ENCODE peak calls at places on chromosomes 12 and 14, in eight cellular contexts. A, K, Y, Q, X, M, P and B are unnamed samples.
A peak's percentile ranks its signal among the peaks of the same experiment; 100 is the strongest.

GRCh38 chr14:54942913-54943312 is 40.3 kb upstream of the GCH1 start:
- DNase-seq in A (no peak), K (no peak), Y (no peak), Q (no peak), X (no peak), M (no peak), P (no peak), B (no peak)

GRCh38 chr12:58787021-58787760 is 133.1 kb downstream of the LRIG3 start:
- DNase-seq in A (peak; percentile 56), K (no peak), Y (no peak), Q (no peak), X (no peak), M (no peak), P (no peak), B (no peak)

GRCh38 chr14:87001333-87001732 is 991.6 kb downstream of the GALC start:
- DNase-seq in A (no peak), K (no peak), Y (no peak), Q (no peak), X (no peak), M (no peak), P (no peak), B (no peak)

GRCh38 chr14:69291891-69292586 is 32.1 kb downstream of the GALNT16 start:
- DNase-seq in A (no peak), K (no peak), Y (no peak), Q (no peak), X (no peak), M (no peak), P (no peak), B (no peak)

GRCh38 chr14:44372807-44373497 is 134.1 kb downstream of the FSCB start:
- DNase-seq in A (no peak), K (no peak), Y (no peak), Q (no peak), X (no peak), M (no peak), P (no peak), B (no peak)

GRCh38 chr12:54384591-54385041 is at the start of gene ZNF385A:
- DNase-seq in A (no peak), K (no peak), Y (no peak), Q (no peak), X (no peak), M (no peak), P (no peak), B (no peak)

GRCh38 chr14:24612186-24612585 is 2.7 kb upstream of the GZMH start:
- DNase-seq in A (peak; percentile 10), K (no peak), Y (no peak), Q (no peak), X (no peak), M (peak; percentile 42), P (no peak), B (no peak)

GRCh38 chr14:57816568-57817284 is 49.2 kb downstream of the SLC35F4 start:
- DNase-seq in A (no peak), K (no peak), Y (no peak), Q (no peak), X (no peak), M (no peak), P (no peak), B (no peak)

GRCh38 chr12:47155457-47156166 is 75.9 kb upstream of the AMIGO2 start:
- DNase-seq in A (no peak), K (no peak), Y (no peak), Q (no peak), X (no peak), M (no peak), P (no peak), B (no peak)

GRCh38 chr12:1690578-1691122 is at the start of gene ADIPOR2:
- DNase-seq in A (peak; percentile 99), K (peak; percentile 96), Y (peak; percentile 97), Q (peak; percentile 94), X (peak; percentile 99), M (peak; percentile 96), P (peak; percentile 96), B (peak; percentile 85)

GRCh38 chr12:14422516-14423230 is 57.2 kb downstream of the ATF7IP start:
- DNase-seq in A (no peak), K (no peak), Y (no peak), Q (no peak), X (no peak), M (no peak), P (no peak), B (no peak)

GRCh38 chr12:16670456-16671050 is 64.6 kb upstream of the LMO3 start:
- DNase-seq in A (no peak), K (no peak), Y (no peak), Q (no peak), X (no peak), M (no peak), P (no peak), B (no peak)

GRCh38 chr12:8658361-8658760 is 4.3 kb downstream of the MFAP5 start:
- DNase-seq in A (no peak), K (no peak), Y (no peak), Q (no peak), X (no peak), M (no peak), P (no peak), B (no peak)

GRCh38 chr12:1611775-1612174 is 17.3 kb upstream of the WNT5B start:
- DNase-seq in A (no peak), K (no peak), Y (no peak), Q (no peak), X (no peak), M (no peak), P (no peak), B (no peak)

DNA sequence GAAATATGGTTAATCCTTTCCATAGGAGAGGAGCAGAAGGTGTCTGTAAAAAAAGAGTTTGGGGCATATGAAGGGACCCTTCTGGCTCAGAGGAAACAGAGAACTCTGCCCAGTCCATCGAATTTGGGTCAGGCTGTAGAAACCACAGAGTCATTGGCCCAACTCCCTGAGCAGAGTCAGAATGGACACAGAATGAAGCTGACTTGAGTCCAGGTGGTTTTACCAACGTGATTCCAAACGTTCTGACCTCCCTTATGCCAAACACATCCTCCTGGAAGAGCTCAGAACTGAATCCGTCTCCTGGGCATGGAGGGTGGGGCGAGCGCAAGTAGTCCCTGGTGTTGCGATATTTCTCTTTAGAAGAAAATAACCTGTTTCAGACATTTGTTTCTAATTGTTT is 138.8 kb downstream of the DAD1 start:
- DNase-seq in A (no peak), K (no peak), Y (no peak), Q (no peak), X (no peak), M (no peak), P (no peak), B (no peak)
- TF ChIP-seq CTCF in A (no peak), K (no peak), Y (no peak), Q (no peak), X (no peak), M (no peak), P (no peak), B (no peak)

GRCh38 chr12:108697905-108698304 is 33.4 kb downstream of the CORO1C start:
- DNase-seq in A (no peak), K (no peak), Y (no peak), Q (no peak), X (no peak), M (no peak), P (no peak), B (no peak)
- H3K4me1 ChIP-seq in A (peaks cover 42% of the 10 kb centered on the region), K (peaks cover 26% of the 10 kb centered on the region), Y (peaks cover 66% of the 10 kb centered on the region), Q (peaks cover 41% of the 10 kb centered on the region), X (peaks cover 33% of the 10 kb centered on the region), M (no peaks in the 10 kb centered on the region), P (no peaks in the 10 kb centered on the region), B (peaks cover 62% of the 10 kb centered on the region)

DNA sequence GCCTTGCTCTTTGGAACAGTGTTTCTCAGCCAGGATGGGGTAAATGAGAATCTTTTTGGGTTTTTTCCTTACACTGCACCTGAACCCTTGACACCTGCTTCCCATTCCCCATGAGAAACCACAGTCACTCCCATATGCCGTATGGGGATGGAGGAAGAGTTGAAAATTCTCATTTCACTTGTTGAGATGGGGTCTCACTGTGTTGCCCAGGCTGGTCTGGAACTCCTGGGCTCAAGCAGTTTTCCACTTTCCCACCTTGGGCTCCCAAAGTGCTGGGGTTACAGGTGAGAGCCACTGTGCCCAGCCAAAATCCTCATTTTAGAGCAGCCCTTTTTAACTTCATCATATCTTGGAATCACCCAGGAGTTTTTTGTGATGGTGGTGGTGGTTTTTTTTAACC is 3.7 kb downstream of the MVK start:
- DNase-seq in A (no peak), K (no peak), Y (no peak), Q (no peak), X (no peak), M (no peak), P (no peak), B (no peak)
- H3K27ac ChIP-seq in A (no peak overlapping the region), K (no peak overlapping the region), Y (no peak overlapping the region), Q (no peak overlapping the region), X (no peak overlapping the region), M (no peak overlapping the region), P (no peak overlapping the region), B (no peak overlapping the region)

DNA sequence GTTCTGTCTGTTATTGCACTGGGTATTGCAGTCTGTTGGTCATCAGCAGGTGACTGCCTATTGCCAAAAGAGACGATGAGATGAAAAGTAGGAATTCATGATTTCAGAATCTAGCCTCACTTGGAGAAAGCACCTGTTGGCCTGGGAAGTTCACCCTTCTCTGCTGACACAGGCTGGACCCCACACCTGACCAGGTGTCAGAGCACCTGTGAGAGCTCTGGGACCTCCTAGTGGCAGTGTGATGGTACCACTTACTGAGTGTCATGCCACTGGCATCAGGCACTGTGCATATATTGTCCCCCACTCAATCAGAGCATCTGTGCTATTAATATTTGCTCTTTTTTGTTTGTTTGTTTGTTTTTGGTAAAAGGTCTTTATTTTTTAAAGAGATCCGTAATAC is 68.0 kb downstream of the RASSF3 start:
- DNase-seq in A (no peak), K (no peak), Y (no peak), Q (no peak), X (no peak), M (peak; percentile 35), P (no peak), B (no peak)
- TF ChIP-seq CTCF in A (no peak), K (no peak), Y (peak; percentile 15), Q (no peak), X (no peak), M (no peak), P (no peak), B (no peak)

GRCh38 chr12:124397399-124397679 is 102.4 kb downstream of the RFLNA start:
- DNase-seq in A (no peak), K (no peak), Y (peak; percentile 73), Q (no peak), X (no peak), M (no peak), P (peak; percentile 73), B (no peak)
- H3K4me1 ChIP-seq in A (peaks cover 29% of the 10 kb centered on the region), K (peaks cover 55% of the 10 kb centered on the region), Y (peaks cover 28% of the 10 kb centered on the region), Q (peaks cover 30% of the 10 kb centered on the region), X (peaks cover 16% of the 10 kb centered on the region), M (peaks cover 48% of the 10 kb centered on the region), P (peaks cover 35% of the 10 kb centered on the region), B (peaks cover 79% of the 10 kb centered on the region)

GRCh38 chr12:31029466-31029865 is 44.2 kb upstream of the DDX11 start:
- DNase-seq in A (no peak), K (no peak), Y (no peak), Q (no peak), X (no peak), M (no peak), P (no peak), B (no peak)
- H3K27ac ChIP-seq in A (no peak overlapping the region), K (no peak overlapping the region), Y (no peak overlapping the region), Q (no peak overlapping the region), X (no peak overlapping the region), M (no peak overlapping the region), P (no peak overlapping the region), B (no peak overlapping the region)